ENCODE peak calls at places on chromosomes 13 and 19, in four cellular contexts. One of them, this sample, is unnamed.

GRCh38 chr19:40585677-40586422 is 9.2 kb downstream of the SHKBP1 start:
- DNase-seq in T-helper 17 cell: no peak
- DNase-seq in tibial artery: no peak
- DNase-seq in A673: peak; percentile 42
- DNase-seq in this sample: no peak

GRCh38 chr19:41353466-41354342 is at the start of gene TGFB1:
- DNase-seq in T-helper 17 cell: peak; percentile 96
- DNase-seq in tibial artery: peak; percentile 95
- DNase-seq in A673: peak; percentile 89
- DNase-seq in this sample: peak; percentile 93

GRCh38 chr19:7333198-7334118 is 15.3 kb upstream of the ARHGEF18 start:
- DNase-seq in T-helper 17 cell: no peak
- DNase-seq in tibial artery: peak; percentile 63
- DNase-seq in A673: no peak
- DNase-seq in this sample: no peak

GRCh38 chr19:19106061-19106551 is 32.2 kb downstream of the TMEM161A start:
- DNase-seq in T-helper 17 cell: no peak
- DNase-seq in tibial artery: no peak
- DNase-seq in A673: no peak
- DNase-seq in this sample: no peak

GRCh38 chr19:50626011-50626410 is 13.7 kb downstream of the SYT3 start:
- DNase-seq in T-helper 17 cell: no peak
- DNase-seq in tibial artery: no peak
- DNase-seq in A673: no peak
- DNase-seq in this sample: no peak

GRCh38 chr19:9877775-9878510 is 42.8 kb downstream of the PIN1 start:
- DNase-seq in T-helper 17 cell: no peak
- DNase-seq in tibial artery: no peak
- DNase-seq in A673: no peak
- DNase-seq in this sample: no peak

GRCh38 chr19:38543286-38543806 is 74.4 kb downstream of the MAP4K1 start:
- DNase-seq in T-helper 17 cell: no peak
- DNase-seq in tibial artery: peak; percentile 60
- DNase-seq in A673: no peak
- DNase-seq in this sample: no peak

GRCh38 chr19:45577111-45577905 is 7.3 kb downstream of the OPA3 start:
- DNase-seq in T-helper 17 cell: no peak
- DNase-seq in tibial artery: no peak
- DNase-seq in A673: no peak
- DNase-seq in this sample: no peak

GRCh38 chr13:45417790-45418534 is at the start of gene SLC25A30:
- DNase-seq in T-helper 17 cell: peak; percentile 91
- DNase-seq in tibial artery: peak; percentile 97
- DNase-seq in A673: peak; percentile 98
- DNase-seq in this sample: peak; percentile 32

GRCh38 chr19:8610041-8610927 is at the start of gene ADAMTS10:
- DNase-seq in T-helper 17 cell: peak; percentile 26
- DNase-seq in tibial artery: peak; percentile 78
- DNase-seq in A673: peak; percentile 64
- DNase-seq in this sample: no peak

GRCh38 chr13:114258589-114258988 is 22.8 kb upstream of the UPF3A start:
- DNase-seq in T-helper 17 cell: no peak
- DNase-seq in tibial artery: no peak
- DNase-seq in A673: no peak
- DNase-seq in this sample: no peak

GRCh38 chr19:54724142-54724541 is at the start of gene KIR3DL3:
- DNase-seq in T-helper 17 cell: no peak
- DNase-seq in tibial artery: no peak
- DNase-seq in A673: no peak
- DNase-seq in this sample: no peak

GRCh38 chr19:7196721-7197168 is 97.5 kb downstream of the INSR start:
- DNase-seq in T-helper 17 cell: no peak
- DNase-seq in tibial artery: peak; percentile 81
- DNase-seq in A673: no peak
- DNase-seq in this sample: no peak

GRCh38 chr13:26445092-26445491 is 112.4 kb upstream of the WASF3 start:
- DNase-seq in T-helper 17 cell: no peak
- DNase-seq in tibial artery: no peak
- DNase-seq in A673: peak; percentile 2
- DNase-seq in this sample: no peak

GRCh38 chr13:66879971-66880370 is 350.2 kb downstream of the PCDH9 start:
- DNase-seq in T-helper 17 cell: no peak
- DNase-seq in tibial artery: no peak
- DNase-seq in A673: no peak
- DNase-seq in this sample: no peak

GRCh38 chr19:18230941-18231734 is 4.9 kb upstream of the PDE4C start:
- DNase-seq in T-helper 17 cell: no peak
- DNase-seq in tibial artery: no peak
- DNase-seq in A673: no peak
- DNase-seq in this sample: no peak

GRCh38 chr19:861756-862528 is 2.5 kb downstream of the CFD start:
- DNase-seq in T-helper 17 cell: peak; percentile 64
- DNase-seq in tibial artery: no peak
- DNase-seq in A673: peak; percentile 73
- DNase-seq in this sample: peak; percentile 93

GRCh38 chr19:14615628-14616027 is 32.7 kb downstream of the CLEC17A start:
- DNase-seq in T-helper 17 cell: no peak
- DNase-seq in tibial artery: no peak
- DNase-seq in A673: no peak
- DNase-seq in this sample: no peak

GRCh38 chr13:72230131-72230530 is 363.1 kb upstream of the DACH1 start:
- DNase-seq in T-helper 17 cell: no peak
- DNase-seq in tibial artery: no peak
- DNase-seq in A673: no peak
- DNase-seq in this sample: no peak

GRCh38 chr13:80840313-80840976 is 499.5 kb upstream of the SPRY2 start:
- DNase-seq in T-helper 17 cell: no peak
- DNase-seq in tibial artery: no peak
- DNase-seq in A673: peak; percentile 65
- DNase-seq in this sample: no peak

GRCh38 chr13:51255556-51255955 is 33.4 kb downstream of the FAM124A start:
- DNase-seq in T-helper 17 cell: no peak
- DNase-seq in tibial artery: no peak
- DNase-seq in A673: no peak
- DNase-seq in this sample: no peak

GRCh38 chr13:71968025-71968424 is 101.0 kb upstream of the DACH1 start:
- DNase-seq in T-helper 17 cell: no peak
- DNase-seq in tibial artery: no peak
- DNase-seq in A673: peak; percentile 21
- DNase-seq in this sample: no peak

GRCh38 chr19:17718467-17718987 is 753 bp upstream of the MAP1S start:
- DNase-seq in T-helper 17 cell: no peak
- DNase-seq in tibial artery: no peak
- DNase-seq in A673: no peak
- DNase-seq in this sample: no peak

GRCh38 chr19:6997679-6998445 is 23.4 kb downstream of the MBD3L2B start:
- DNase-seq in T-helper 17 cell: no peak
- DNase-seq in tibial artery: no peak
- DNase-seq in A673: peak; percentile 14
- DNase-seq in this sample: no peak

GRCh38 chr13:45879666-45880065 is 28.1 kb upstream of the SIAH3 start:
- DNase-seq in T-helper 17 cell: no peak
- DNase-seq in tibial artery: no peak
- DNase-seq in A673: no peak
- DNase-seq in this sample: peak; percentile 1

GRCh38 chr13:112768795-112769411 is 79.1 kb downstream of the ATP11A start:
- DNase-seq in T-helper 17 cell: no peak
- DNase-seq in tibial artery: no peak
- DNase-seq in A673: no peak
- DNase-seq in this sample: no peak

GRCh38 chr19:28601723-28602440 is 611.1 kb downstream of the UQCRFS1 start:
- DNase-seq in T-helper 17 cell: no peak
- DNase-seq in tibial artery: no peak
- DNase-seq in A673: no peak
- DNase-seq in this sample: peak; percentile 24

GRCh38 chr19:53158119-53158656 is 665 bp downstream of the ZNF347 start:
- DNase-seq in T-helper 17 cell: peak; percentile 9
- DNase-seq in tibial artery: peak; percentile 65
- DNase-seq in A673: peak; percentile 12
- DNase-seq in this sample: peak; percentile 37

GRCh38 chr13:23411706-23412105 is 21.8 kb downstream of the SACS start:
- DNase-seq in T-helper 17 cell: no peak
- DNase-seq in tibial artery: no peak
- DNase-seq in A673: no peak
- DNase-seq in this sample: no peak

GRCh38 chr19:12052057-12052570 is 647 bp downstream of the ZNF878 start:
- DNase-seq in T-helper 17 cell: no peak
- DNase-seq in tibial artery: no peak
- DNase-seq in A673: no peak
- DNase-seq in this sample: no peak

GRCh38 chr19:4066176-4066606 is 508 bp downstream of the ZBTB7A start:
- DNase-seq in T-helper 17 cell: no peak
- DNase-seq in tibial artery: peak; percentile 84
- DNase-seq in A673: no peak
- DNase-seq in this sample: no peak

GRCh38 chr13:25977216-25977615 is 74.6 kb downstream of the SHISA2 start:
- DNase-seq in T-helper 17 cell: no peak
- DNase-seq in tibial artery: no peak
- DNase-seq in A673: peak; percentile 76
- DNase-seq in this sample: no peak

This sample was measured in OCI-LY7.